ENCODE peak calls at places on chromosome 22, in eight cellular contexts. M, P, B, A, D, J, N and G are unnamed samples.

GRCh38 chr22:20131856-20132685 is 467 bp downstream of the ZDHHC8 start:
- DNase-seq in P (no peak), A (no peak), M (no peak), J (peak; percentile 86), N (no peak), D (no peak), B (peak; percentile 44), G (peak; percentile 36)

GRCh38 chr22:27715078-27715477 is 86.5 kb downstream of the MN1 start:
- DNase-seq in N (no peak), B (peak; percentile 93), A (no peak), M (no peak), P (no peak), D (no peak), J (peak; percentile 56), G (no peak)

GRCh38 chr22:40797427-40797826 is 21.7 kb downstream of the SLC25A17 start:
- DNase-seq in M (no peak), J (no peak), P (no peak), B (no peak), D (peak; percentile 39), A (no peak), N (no peak), G (no peak)

GRCh38 chr22:24441406-24442351 is 14.3 kb downstream of the ADORA2A start:
- DNase-seq in M (peak; percentile 23), A (no peak), P (no peak), D (no peak), J (no peak), N (no peak), B (no peak), G (no peak)

GRCh38 chr22:46068908-46069481 is 81.3 kb upstream of the PPARA start:
- DNase-seq in J (peak; percentile 68), N (no peak), D (peak; percentile 55), P (no peak), B (no peak), A (no peak), M (no peak), G (no peak)

GRCh38 chr22:33579448-33580093 is 340.7 kb downstream of the LARGE1 start:
- DNase-seq in A (peak; percentile 58), N (no peak), J (no peak), P (no peak), M (no peak), B (peak; percentile 66), D (peak; percentile 29), G (peak; percentile 18)

GRCh38 chr22:22207845-22208564 is 36.6 kb upstream of the VPREB1 start:
- DNase-seq in D (peak; percentile 85), A (peak; percentile 61), M (peak; percentile 86), J (peak; percentile 86), N (peak; percentile 37), B (peak; percentile 48), P (peak; percentile 74), G (peak; percentile 50)

GRCh38 chr22:23090079-23090835 is 19.9 kb downstream of the GNAZ start:
- DNase-seq in A (no peak), B (no peak), P (no peak), J (no peak), M (no peak), N (no peak), D (no peak), G (no peak)

GRCh38 chr22:21014202-21015050 is 539 bp upstream of the P2RX6 start:
- DNase-seq in A (peak; percentile 90), M (peak; percentile 84), B (peak; percentile 96), D (peak; percentile 67), J (peak; percentile 90), P (peak; percentile 76), N (peak; percentile 84), G (peak; percentile 63)